ENCODE peak calls at places on chromosome 9, in six cellular contexts. U is OCI-LY7; D is kidney; B is right atrium auricular region; N is small intestine; R is CD8-positive, alpha-beta memory T cell. L is an unnamed sample.

GRCh38 chr9:98455957-98456621 is 200.6 kb upstream of the TBC1D2 start:
- DNase-seq in U (no peak), R (no peak), D (no peak), N (no peak), B (no peak), L (peak; percentile 50)

GRCh38 chr9:133361507-133362092 is 5.2 kb downstream of the SURF2 start:
- DNase-seq in R (no peak), B (no peak), U (no peak), N (no peak), D (no peak), L (no peak)

GRCh38 chr9:76866689-76867088 is 39.2 kb downstream of the PRUNE2 start:
- DNase-seq in N (no peak), D (no peak), R (no peak), U (no peak), B (no peak), L (peak; percentile 78)

GRCh38 chr9:117485176-117485575 is 70.3 kb upstream of the ASTN2 start:
- DNase-seq in U (no peak), D (no peak), B (no peak), N (no peak), R (no peak), L (no peak)

GRCh38 chr9:20511680-20512079 is 110.6 kb downstream of the MLLT3 start:
- DNase-seq in N (no peak), R (no peak), D (no peak), U (no peak), B (no peak), L (no peak)

GRCh38 chr9:5644522-5644921 is 15.6 kb downstream of the RIC1 start:
- DNase-seq in U (no peak), R (no peak), N (no peak), D (no peak), B (no peak), L (no peak)

GRCh38 chr9:30978000-30978399 is 1406.4 kb upstream of the ACO1 start:
- DNase-seq in B (no peak), U (no peak), D (no peak), N (no peak), R (no peak), L (no peak)

GRCh38 chr9:3088166-3088702 is 244.3 kb upstream of the PUM3 start:
- DNase-seq in R (no peak), U (no peak), B (no peak), N (no peak), D (no peak), L (no peak)

GRCh38 chr9:134365791-134366222 is 39.6 kb downstream of the RXRA start:
- DNase-seq in B (peak; percentile 74), N (no peak), U (no peak), R (no peak), D (no peak), L (no peak)

GRCh38 chr9:6873862-6874261 is 116.1 kb downstream of the KDM4C start:
- DNase-seq in R (peak; percentile 68), N (no peak), B (no peak), U (no peak), D (no peak), L (no peak)

GRCh38 chr9:90099262-90099982 is 494.6 kb downstream of the GADD45G start:
- DNase-seq in N (peak; percentile 40), U (peak; percentile 24), D (no peak), B (no peak), R (no peak), L (no peak)

GRCh38 chr9:121619989-121620673 is 31.3 kb upstream of the DAB2IP start:
- DNase-seq in D (peak; percentile 92), B (no peak), R (no peak), U (no peak), N (no peak), L (no peak)

GRCh38 chr9:84501587-84501986 is 161.0 kb upstream of the SLC28A3 start:
- DNase-seq in B (no peak), N (no peak), R (no peak), U (no peak), D (no peak), L (no peak)

GRCh38 chr9:129482521-129483466 is 138.1 kb downstream of the C9orf50 start:
- DNase-seq in U (no peak), B (peak; percentile 90), D (peak; percentile 95), N (peak; percentile 81), R (peak; percentile 67), L (peak; percentile 91)
- H3K4me1 ChIP-seq in U (no peaks in the 10 kb centered on the region), B (no peaks in the 10 kb centered on the region), D (peaks cover 57% of the 10 kb centered on the region), N (peaks cover 3% of the 10 kb centered on the region), R (peaks cover 23% of the 10 kb centered on the region), L (peaks cover 42% of the 10 kb centered on the region)

GRCh38 chr9:23011669-23012068 is 565.0 kb downstream of the DMRTA1 start:
- DNase-seq in B (no peak), R (no peak), D (no peak), U (no peak), N (no peak), L (no peak)
- H3K4me3 ChIP-seq in B (no peak overlapping the region), R (no peak overlapping the region), D (no peak overlapping the region), U (no peak overlapping the region), N (no peak overlapping the region), L (no peak overlapping the region)

GRCh38 chr9:35549466-35549865 is 55.6 kb upstream of the TESK1 start:
- DNase-seq in U (no peak), N (no peak), B (no peak), R (no peak), D (no peak), L (no peak)

GRCh38 chr9:35552376-35552775 is 52.7 kb upstream of the TESK1 start:
- DNase-seq in N (no peak), U (no peak), R (no peak), B (no peak), D (no peak), L (no peak)

GRCh38 chr9:35546853-35547252 is 56.9 kb downstream of the RUSC2 start:
- DNase-seq in U (no peak), D (no peak), N (no peak), R (no peak), B (no peak), L (no peak)

GRCh38 chr9:35547889-35548418 is 57.1 kb upstream of the TESK1 start:
- DNase-seq in U (no peak), R (no peak), B (no peak), N (no peak), D (peak; percentile 58), L (no peak)

GRCh38 chr9:35548571-35548970 is 56.5 kb upstream of the TESK1 start:
- DNase-seq in R (no peak), D (no peak), U (no peak), N (no peak), B (no peak), L (no peak)
- H3K4me1 ChIP-seq in R (no peaks in the 10 kb centered on the region), D (peaks cover 18% of the 10 kb centered on the region), U (no peaks in the 10 kb centered on the region), N (no peaks in the 10 kb centered on the region), B (no peaks in the 10 kb centered on the region), L (peaks cover 8% of the 10 kb centered on the region)

GRCh38 chr9:110220809-110221208 is 12.8 kb upstream of the C9orf152 start:
- DNase-seq in U (no peak), R (no peak), D (no peak), B (no peak), N (peak; percentile 92), L (no peak)

GRCh38 chr9:110214956-110215355 is 7.0 kb upstream of the C9orf152 start:
- DNase-seq in U (no peak), R (no peak), N (no peak), D (no peak), B (no peak), L (no peak)

GRCh38 chr9:110214553-110214952 is 6.6 kb upstream of the C9orf152 start:
- DNase-seq in D (no peak), R (no peak), N (no peak), U (peak; percentile 20), B (no peak), L (no peak)

GRCh38 chr9:110214090-110214489 is 6.1 kb upstream of the C9orf152 start:
- DNase-seq in N (no peak), B (no peak), D (no peak), R (no peak), U (no peak), L (no peak)

DNA sequence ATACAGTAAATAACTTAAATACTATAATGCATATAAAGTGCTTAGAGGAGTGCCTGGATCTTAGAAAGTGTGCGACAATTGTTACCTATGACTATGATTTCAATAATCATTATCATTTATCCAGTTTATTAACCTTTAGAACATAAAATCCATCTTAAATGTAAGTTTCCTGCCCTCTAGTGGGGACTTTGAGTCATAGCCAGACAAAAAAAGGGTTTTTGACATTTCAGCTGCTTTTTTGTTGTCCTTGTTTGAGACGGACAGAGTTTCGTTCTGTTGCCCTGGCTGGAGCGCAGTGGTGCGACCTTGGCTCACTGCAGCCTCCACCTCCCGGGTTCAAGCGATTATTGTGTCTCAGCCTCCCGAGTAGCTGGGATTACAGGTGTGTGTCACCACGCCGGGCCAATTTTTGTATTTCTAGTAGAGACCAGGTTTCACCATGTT is 9.7 kb upstream of the C9orf152 start:
- DNase-seq in U (peak; percentile 69), B (no peak), D (no peak), R (no peak), N (peak; percentile 56), L (no peak)
- H3K4me3 ChIP-seq in U (no peak overlapping the region), B (no peak overlapping the region), D (no peak overlapping the region), R (no peak overlapping the region), N (no peak overlapping the region), L (no peak overlapping the region)

GRCh38 chr9:123924727-123925126 is 5.2 kb downstream of the DENND1A start:
- DNase-seq in D (no peak), B (no peak), N (no peak), U (no peak), R (no peak), L (no peak)
- H3K4me1 ChIP-seq in D (peaks cover 13% of the 10 kb centered on the region), B (no peaks in the 10 kb centered on the region), N (peaks cover 34% of the 10 kb centered on the region), U (peaks cover 33% of the 10 kb centered on the region), R (peaks cover 25% of the 10 kb centered on the region), L (peaks cover 30% of the 10 kb centered on the region)

GRCh38 chr9:4591123-4591500 is 71.0 kb upstream of the PLPP6 start:
- DNase-seq in D (no peak), R (no peak), N (no peak), U (no peak), B (no peak), L (no peak)
- H3K4me3 ChIP-seq in D (no peak overlapping the region), R (no peak overlapping the region), N (no peak overlapping the region), U (no peak overlapping the region), B (no peak overlapping the region), L (no peak overlapping the region)

DNA sequence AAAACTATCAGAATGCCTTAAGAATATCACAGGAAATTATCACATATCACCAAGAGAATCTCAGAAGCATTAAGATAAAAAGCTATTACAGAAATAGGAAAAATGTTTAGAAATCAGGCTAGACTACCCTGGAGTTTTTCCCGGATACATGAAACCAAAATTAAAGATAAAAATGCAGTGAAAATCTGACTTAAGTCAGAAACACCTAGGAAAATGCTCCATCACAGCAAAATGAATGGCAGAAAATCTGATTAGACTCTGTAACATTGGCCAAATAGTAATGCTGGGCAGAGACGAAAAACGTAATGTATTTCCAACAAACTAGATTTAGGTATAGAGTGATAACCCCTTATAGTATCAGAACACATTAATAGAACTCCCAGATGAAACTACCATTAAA is 1626.7 kb upstream of the C9orf72 start:
- DNase-seq in B (no peak), N (no peak), U (no peak), D (no peak), R (no peak), L (no peak)
- H3K4me1 ChIP-seq in B (no peaks in the 10 kb centered on the region), N (no peaks in the 10 kb centered on the region), U (no peaks in the 10 kb centered on the region), D (no peaks in the 10 kb centered on the region), R (no peaks in the 10 kb centered on the region), L (no peaks in the 10 kb centered on the region)

GRCh38 chr9:109317311-109317978 is 3.4 kb downstream of the EPB41L4B start:
- DNase-seq in R (no peak), N (peak; percentile 54), U (no peak), D (no peak), B (no peak), L (no peak)
- H3K4me3 ChIP-seq in R (no peak overlapping the region), N (peak overlapping the region; percentile 76), U (no peak overlapping the region), D (no peak overlapping the region), B (no peak overlapping the region), L (no peak overlapping the region)

GRCh38 chr9:126475933-126476555 is 137.7 kb upstream of the LMX1B start:
- DNase-seq in R (no peak), D (peak; percentile 27), N (no peak), B (no peak), U (no peak), L (no peak)
- H3K4me1 ChIP-seq in R (peaks cover 28% of the 10 kb centered on the region), D (peaks cover 2% of the 10 kb centered on the region), N (no peaks in the 10 kb centered on the region), B (no peaks in the 10 kb centered on the region), U (peaks cover 14% of the 10 kb centered on the region), L (peaks cover 27% of the 10 kb centered on the region)

L was measured in SJSA1.